ENCODE peak calls at places on chromosomes 12 and 14, in eight cellular contexts. D is stomach, U is frontal cortex, V is T-helper 1 cell, O is NCI-H146, L is caudate nucleus, S is natural killer cell, N is RCC 7860. H is an unnamed sample.

GRCh38 chr12:113369391-113369790 is 11.0 kb downstream of the PLBD2 start:
- DNase-seq in L (no peak), U (no peak), N (no peak), D (no peak), S (no peak), V (no peak), O (no peak), H (no peak)

GRCh38 chr12:93741741-93742085 is 64.5 kb downstream of the CRADD start:
- DNase-seq in L (no peak), N (no peak), S (no peak), V (no peak), D (no peak), O (peak; percentile 51), U (peak; percentile 42), H (no peak)

GRCh38 chr12:65122661-65123060 is 1.6 kb upstream of the WIF1 start:
- DNase-seq in U (no peak), L (no peak), D (no peak), O (peak; percentile 26), N (no peak), S (no peak), V (no peak), H (no peak)

GRCh38 chr14:74954947-74955228 is 509 bp downstream of the PGF start:
- DNase-seq in U (no peak), V (no peak), L (no peak), O (no peak), S (no peak), N (no peak), D (no peak), H (no peak)

GRCh38 chr14:77502109-77502782 is 3.6 kb upstream of the ISM2 start:
- DNase-seq in O (no peak), S (no peak), L (no peak), V (no peak), D (no peak), N (no peak), U (no peak), H (no peak)

GRCh38 chr12:111393700-111394275 is 11.9 kb upstream of the SH2B3 start:
- DNase-seq in U (no peak), S (no peak), D (no peak), V (no peak), O (no peak), L (no peak), N (no peak), H (no peak)

GRCh38 chr12:119808441-119808840 is 68.7 kb downstream of the CIT start:
- DNase-seq in N (peak; percentile 7), V (no peak), D (no peak), U (no peak), S (no peak), L (no peak), O (no peak), H (no peak)

GRCh38 chr12:7679251-7680045 is 13.7 kb upstream of the APOBEC1 start:
- DNase-seq in L (no peak), N (no peak), S (no peak), U (no peak), D (no peak), O (no peak), V (no peak), H (no peak)

GRCh38 chr12:66144796-66145754 is 14.5 kb upstream of the LLPH start:
- DNase-seq in D (peak; percentile 65), S (no peak), V (no peak), O (no peak), L (no peak), U (no peak), N (peak; percentile 59), H (no peak)

GRCh38 chr12:68624933-68625332 is 14.2 kb downstream of the RAP1B start:
- DNase-seq in N (no peak), D (no peak), U (no peak), L (no peak), S (no peak), V (no peak), O (no peak), H (no peak)

GRCh38 chr14:105022276-105022670 is 1.4 kb upstream of the CDCA4 start:
- DNase-seq in O (no peak), D (no peak), N (no peak), S (no peak), U (no peak), V (no peak), L (no peak), H (no peak)

GRCh38 chr14:73521229-73521628 is 15.7 kb upstream of the ACOT1 start:
- DNase-seq in O (no peak), L (no peak), U (no peak), D (no peak), V (no peak), S (no peak), N (no peak), H (no peak)

GRCh38 chr14:90757452-90757851 is 58.8 kb downstream of the TTC7B start:
- DNase-seq in D (peak; percentile 22), N (no peak), S (no peak), U (peak; percentile 59), V (no peak), L (peak; percentile 67), O (peak; percentile 64), H (no peak)

GRCh38 chr12:48388430-48388829 is 37.7 kb upstream of the ZNF641 start:
- DNase-seq in L (no peak), N (no peak), U (no peak), D (no peak), S (no peak), O (no peak), V (no peak), H (no peak)

GRCh38 chr14:70779667-70780066 is 29.6 kb downstream of the MAP3K9 start:
- DNase-seq in U (no peak), N (no peak), L (no peak), V (no peak), S (no peak), O (no peak), D (no peak), H (no peak)

GRCh38 chr12:117024961-117025480 is 74.2 kb downstream of the TESC start:
- DNase-seq in N (no peak), V (no peak), L (no peak), S (no peak), D (peak; percentile 16), U (no peak), O (no peak), H (peak; percentile 49)

GRCh38 chr12:129827985-129828384 is 75.8 kb downstream of the TMEM132D start:
- DNase-seq in D (no peak), U (no peak), O (no peak), L (no peak), N (no peak), S (no peak), V (no peak), H (no peak)

GRCh38 chr14:99063620-99064225 is 208.3 kb downstream of the BCL11B start:
- DNase-seq in U (no peak), S (no peak), N (no peak), L (no peak), O (no peak), V (no peak), D (no peak), H (peak; percentile 53)

GRCh38 chr14:62125793-62126192 is 363.6 kb downstream of the SNAPC1 start:
- DNase-seq in D (no peak), S (no peak), V (no peak), O (no peak), L (no peak), N (no peak), U (no peak), H (no peak)

GRCh38 chr14:33834101-33834955 is 116.5 kb downstream of the EGLN3 start:
- DNase-seq in N (no peak), S (no peak), D (peak; percentile 43), O (no peak), U (no peak), V (no peak), L (no peak), H (no peak)

GRCh38 chr12:68454855-68455254 is 122.7 kb upstream of the MDM1 start:
- DNase-seq in O (no peak), N (no peak), S (no peak), L (no peak), D (no peak), U (no peak), V (no peak), H (no peak)

GRCh38 chr12:125518074-125518473 is 452.8 kb downstream of the AACS start:
- DNase-seq in V (no peak), U (no peak), O (no peak), N (no peak), S (no peak), D (no peak), L (no peak), H (no peak)

GRCh38 chr12:102527256-102527720 is 46.9 kb upstream of the IGF1 start:
- DNase-seq in O (no peak), D (no peak), V (no peak), U (no peak), L (no peak), S (no peak), N (no peak), H (no peak)

GRCh38 chr12:121802485-121802842 is 1.3 kb upstream of the SETD1B start:
- DNase-seq in V (no peak), S (no peak), U (no peak), O (no peak), L (no peak), D (no peak), N (no peak), H (no peak)

GRCh38 chr12:52004042-52004648 is 2.6 kb upstream of the TAMALIN start:
- DNase-seq in S (no peak), U (no peak), L (peak; percentile 68), V (no peak), D (peak; percentile 68), O (peak; percentile 59), N (peak; percentile 35), H (no peak)

GRCh38 chr12:118377005-118377890 is 893 bp downstream of the SUDS3 start:
- DNase-seq in O (peak; percentile 54), D (no peak), S (no peak), V (no peak), U (peak; percentile 33), N (no peak), L (no peak), H (no peak)

H was measured in coronary artery.